ENCODE peak calls at places on chromosomes 6 and 20, in six cellular contexts. J is CD4-positive, alpha-beta T cell; G is CD8-positive, alpha-beta memory T cell; M is brain microvascular endothelial cell; N is neural progenitor cell; K is H54. U is an unnamed sample.

GRCh38 chr20:45010399-45010828 is 44.1 kb downstream of the STK4 start:
- DNase-seq in J (no peak), G (no peak), M (peak), N (no peak), K (peak), U (no peak)

GRCh38 chr6:31736026-31736767 is at the start of gene CLIC1:
- DNase-seq in J (peak), G (peak), M (peak), N (peak), K (peak), U (peak)

GRCh38 chr20:10447028-10447427 is 11.9 kb downstream of the SLX4IP start:
- DNase-seq in J (no peak), G (peak), M (peak), N (no peak), K (peak), U (no peak)

GRCh38 chr6:125212377-125212776 is 58.8 kb downstream of the TPD52L1 start:
- DNase-seq in J (no peak), G (no peak), M (no peak), N (no peak), K (no peak), U (no peak)

GRCh38 chr20:57768519-57768918 is 58.7 kb upstream of the PMEPA1 start:
- DNase-seq in J (no peak), G (no peak), M (no peak), N (no peak), K (no peak), U (no peak)

GRCh38 chr6:44135173-44135748 is 7.9 kb downstream of the TMEM63B start:
- DNase-seq in J (no peak), G (no peak), M (no peak), N (peak), K (no peak), U (no peak)

GRCh38 chr6:53651764-53652401 is 13.7 kb downstream of the KLHL31 start:
- DNase-seq in J (peak), G (peak), M (peak), N (peak), K (no peak), U (peak)

GRCh38 chr6:139282684-139283083 is 9.1 kb downstream of the TXLNB start:
- DNase-seq in J (no peak), G (no peak), M (no peak), N (no peak), K (no peak), U (no peak)

GRCh38 chr6:37459981-37460800 is 27.2 kb downstream of the CMTR1 start:
- DNase-seq in J (no peak), G (no peak), M (no peak), N (peak), K (no peak), U (no peak)

GRCh38 chr20:62887147-62887859 is 25.7 kb upstream of the TCFL5 start:
- DNase-seq in J (no peak), G (no peak), M (peak), N (no peak), K (peak), U (no peak)

GRCh38 chr6:73823832-73824231 is 127.8 kb downstream of the CD109 start:
- DNase-seq in J (no peak), G (no peak), M (no peak), N (no peak), K (no peak), U (no peak)

GRCh38 chr6:107618672-107619071 is 128.8 kb downstream of the SOBP start:
- DNase-seq in J (peak), G (peak), M (no peak), N (no peak), K (no peak), U (peak)

U was measured in naive thymus-derived CD8-positive, alpha-beta T cell.